ENCODE peak calls at places on chromosome 22, in five cellular contexts. X is GM12878, J is thoracic aorta, W is amniotic stem cell, U is T-helper 2 cell. Y is an unnamed sample.

GRCh38 chr22:19886605-19887250 is 32.1 kb upstream of the GNB1L start:
- DNase-seq in X (no peak), W (no peak), U (no peak), J (no peak), Y (no peak)

GRCh38 chr22:32097018-32097417 is 54.0 kb downstream of the SLC5A1 start:
- DNase-seq in J (no peak), X (no peak), W (no peak), U (no peak), Y (no peak)

GRCh38 chr22:35352214-35353111 is 28.4 kb upstream of the HMOX1 start:
- DNase-seq in W (no peak), J (peak), X (no peak), U (no peak), Y (peak)

GRCh38 chr22:30822216-30823014 is 127.7 kb downstream of the OSBP2 start:
- DNase-seq in X (no peak), W (no peak), U (no peak), J (no peak), Y (peak)

GRCh38 chr22:48838376-48838775 is 989.3 kb downstream of the BRD1 start:
- DNase-seq in W (no peak), U (no peak), J (no peak), X (no peak), Y (no peak)

GRCh38 chr22:37386441-37386840 is 40.8 kb downstream of the ELFN2 start:
- DNase-seq in J (no peak), X (no peak), W (no peak), U (no peak), Y (no peak)

GRCh38 chr22:44193537-44193896 is 12.8 kb downstream of the PARVG start:
- DNase-seq in U (no peak), J (no peak), X (no peak), W (no peak), Y (no peak)

GRCh38 chr22:28021998-28022660 is 103.1 kb upstream of the PITPNB start:
- DNase-seq in X (no peak), U (no peak), J (no peak), W (no peak), Y (peak)

GRCh38 chr22:40654522-40655167 is 18.1 kb upstream of the MRTFA start:
- DNase-seq in U (no peak), J (no peak), X (no peak), W (no peak), Y (peak)

GRCh38 chr22:49229483-49230193 is 598.0 kb downstream of the BRD1 start:
- DNase-seq in W (no peak), X (no peak), U (no peak), J (no peak), Y (peak)

GRCh38 chr22:43711681-43712080 is 100.4 kb downstream of the EFCAB6 start:
- DNase-seq in J (no peak), X (no peak), W (no peak), U (no peak), Y (no peak)

GRCh38 chr22:43570531-43571144 is 158.8 kb downstream of the MPPED1 start:
- DNase-seq in J (no peak), X (no peak), W (no peak), U (no peak), Y (peak)

GRCh38 chr22:36026741-36027140 is 1.9 kb downstream of the RBFOX2 start:
- DNase-seq in X (no peak), W (no peak), J (no peak), U (no peak), Y (peak)

GRCh38 chr22:37063436-37064420 is 12.2 kb downstream of the KCTD17 start:
- DNase-seq in X (no peak), W (no peak), J (no peak), U (no peak), Y (peak)

GRCh38 chr22:19782533-19782932 is 22.0 kb downstream of the TBX1 start:
- DNase-seq in U (no peak), W (no peak), X (no peak), J (no peak), Y (no peak)

GRCh38 chr22:23837911-23838685 is 708 bp downstream of the DERL3 start:
- DNase-seq in U (no peak), J (no peak), W (no peak), X (no peak), Y (no peak)

GRCh38 chr22:20741634-20742581 is 32.0 kb upstream of the SERPIND1 start:
- DNase-seq in J (no peak), U (peak), X (no peak), W (no peak), Y (peak)

GRCh38 chr22:24727218-24727851 is 47.2 kb downstream of the PIWIL3 start:
- DNase-seq in W (peak), X (no peak), J (no peak), U (no peak), Y (peak)

GRCh38 chr22:46462726-46463371 is 74.6 kb downstream of the CELSR1 start:
- DNase-seq in U (no peak), X (no peak), J (no peak), W (peak), Y (peak)